ENCODE peak calls at places on chromosomes 7 and 10, in six cellular contexts. D, X, Z, Y, T and Q are unnamed samples.
A peak's percentile ranks its signal among the peaks of the same experiment; 100 is the strongest.

GRCh38 chr10:69418052-69418752 is 1.5 kb upstream of the TACR2 start:
- DNase-seq in D (no peak), X (no peak), Z (no peak), Y (no peak), T (no peak), Q (no peak)

GRCh38 chr10:86073199-86073977 is 293.2 kb downstream of the GRID1 start:
- DNase-seq in D (no peak), X (no peak), Z (peak; percentile 65), Y (no peak), T (no peak), Q (no peak)

GRCh38 chr7:50970092-50970491 is 187.4 kb upstream of the GRB10 start:
- DNase-seq in D (no peak), X (peak; percentile 14), Z (no peak), Y (no peak), T (no peak), Q (no peak)

GRCh38 chr7:29877196-29877595 is 70.9 kb downstream of the WIPF3 start:
- DNase-seq in D (no peak), X (no peak), Z (no peak), Y (no peak), T (no peak), Q (no peak)

GRCh38 chr10:123135415-123136141 is at the start of gene HMX3:
- DNase-seq in D (peak; percentile 46), X (no peak), Z (no peak), Y (no peak), T (no peak), Q (no peak)

GRCh38 chr7:6228363-6228762 is 44.1 kb downstream of the CYTH3 start:
- DNase-seq in D (no peak), X (no peak), Z (no peak), Y (no peak), T (no peak), Q (no peak)

GRCh38 chr7:2904202-2904601 is 60.1 kb upstream of the GNA12 start:
- DNase-seq in D (no peak), X (no peak), Z (no peak), Y (no peak), T (no peak), Q (no peak)

GRCh38 chr10:98577578-98577977 is 130.8 kb upstream of the HPS1 start:
- DNase-seq in D (no peak), X (no peak), Z (no peak), Y (no peak), T (no peak), Q (no peak)

GRCh38 chr10:125231116-125231812 is 70.9 kb upstream of the CTBP2 start:
- DNase-seq in D (no peak), X (peak; percentile 98), Z (no peak), Y (no peak), T (peak; percentile 90), Q (peak; percentile 93)